ENCODE peak calls at places on chromosomes 7 and 10, in eight cellular contexts. One of them, this sample, is unnamed.

GRCh38 chr7:152761116-152761748 is 1.7 kb downstream of the ACTR3B start:
- DNase-seq in aorta: no peak
- DNase-seq in CD8-positive, alpha-beta memory T cell: no peak
- DNase-seq in uterus: no peak
- DNase-seq in H9: no peak
- DNase-seq in mesenchymal stem cell: peak; percentile 14
- DNase-seq in tibial artery: no peak
- DNase-seq in CD4-positive, alpha-beta memory T cell: no peak
- DNase-seq in this sample: no peak

GRCh38 chr7:116922545-116922944 is 30.8 kb upstream of the ST7 start:
- DNase-seq in aorta: no peak
- DNase-seq in CD8-positive, alpha-beta memory T cell: no peak
- DNase-seq in uterus: no peak
- DNase-seq in H9: no peak
- DNase-seq in mesenchymal stem cell: no peak
- DNase-seq in tibial artery: no peak
- DNase-seq in CD4-positive, alpha-beta memory T cell: no peak
- DNase-seq in this sample: no peak

GRCh38 chr7:68288099-68288498 is 1291.5 kb downstream of the TYW1 start:
- DNase-seq in aorta: no peak
- DNase-seq in CD8-positive, alpha-beta memory T cell: no peak
- DNase-seq in uterus: no peak
- DNase-seq in H9: no peak
- DNase-seq in mesenchymal stem cell: no peak
- DNase-seq in tibial artery: no peak
- DNase-seq in CD4-positive, alpha-beta memory T cell: no peak
- DNase-seq in this sample: no peak

GRCh38 chr10:89001428-89002072 is 11.0 kb downstream of the FAS start:
- DNase-seq in aorta: no peak
- DNase-seq in CD8-positive, alpha-beta memory T cell: no peak
- DNase-seq in uterus: no peak
- DNase-seq in H9: no peak
- DNase-seq in mesenchymal stem cell: no peak
- DNase-seq in tibial artery: no peak
- DNase-seq in CD4-positive, alpha-beta memory T cell: peak; percentile 55
- DNase-seq in this sample: no peak

GRCh38 chr10:69640196-69640980 is 10.3 kb downstream of the FAM241B start:
- DNase-seq in aorta: peak; percentile 21
- DNase-seq in CD8-positive, alpha-beta memory T cell: no peak
- DNase-seq in uterus: no peak
- DNase-seq in H9: no peak
- DNase-seq in mesenchymal stem cell: no peak
- DNase-seq in tibial artery: no peak
- DNase-seq in CD4-positive, alpha-beta memory T cell: no peak
- DNase-seq in this sample: no peak

GRCh38 chr7:85033263-85033662 is 153.6 kb downstream of the SEMA3D start:
- DNase-seq in aorta: no peak
- DNase-seq in CD8-positive, alpha-beta memory T cell: no peak
- DNase-seq in uterus: no peak
- DNase-seq in H9: no peak
- DNase-seq in mesenchymal stem cell: no peak
- DNase-seq in tibial artery: no peak
- DNase-seq in CD4-positive, alpha-beta memory T cell: no peak
- DNase-seq in this sample: no peak

GRCh38 chr7:155580367-155580766 is 34.0 kb upstream of the CNPY1 start:
- DNase-seq in aorta: no peak
- DNase-seq in CD8-positive, alpha-beta memory T cell: no peak
- DNase-seq in uterus: no peak
- DNase-seq in H9: no peak
- DNase-seq in mesenchymal stem cell: no peak
- DNase-seq in tibial artery: no peak
- DNase-seq in CD4-positive, alpha-beta memory T cell: no peak
- DNase-seq in this sample: no peak

GRCh38 chr10:73244866-73245477 is 2.1 kb downstream of the DNAJC9 start:
- DNase-seq in aorta: no peak
- DNase-seq in CD8-positive, alpha-beta memory T cell: no peak
- DNase-seq in uterus: no peak
- DNase-seq in H9: no peak
- DNase-seq in mesenchymal stem cell: peak; percentile 14
- DNase-seq in tibial artery: no peak
- DNase-seq in CD4-positive, alpha-beta memory T cell: no peak
- DNase-seq in this sample: no peak

GRCh38 chr7:14583518-14583917 is 319.0 kb downstream of the DGKB start:
- DNase-seq in aorta: no peak
- DNase-seq in CD8-positive, alpha-beta memory T cell: no peak
- DNase-seq in uterus: no peak
- DNase-seq in H9: no peak
- DNase-seq in mesenchymal stem cell: no peak
- DNase-seq in tibial artery: no peak
- DNase-seq in CD4-positive, alpha-beta memory T cell: no peak
- DNase-seq in this sample: no peak

GRCh38 chr7:101012931-101013330 is 7.0 kb upstream of the MUC17 start:
- DNase-seq in aorta: peak; percentile 43
- DNase-seq in CD8-positive, alpha-beta memory T cell: no peak
- DNase-seq in uterus: no peak
- DNase-seq in H9: no peak
- DNase-seq in mesenchymal stem cell: no peak
- DNase-seq in tibial artery: no peak
- DNase-seq in CD4-positive, alpha-beta memory T cell: no peak
- DNase-seq in this sample: no peak

GRCh38 chr10:2280713-2281112 is 543.4 kb upstream of the ADARB2 start:
- DNase-seq in aorta: no peak
- DNase-seq in CD8-positive, alpha-beta memory T cell: no peak
- DNase-seq in uterus: no peak
- DNase-seq in H9: no peak
- DNase-seq in mesenchymal stem cell: no peak
- DNase-seq in tibial artery: no peak
- DNase-seq in CD4-positive, alpha-beta memory T cell: no peak
- DNase-seq in this sample: no peak

GRCh38 chr7:97770845-97771244 is 39.0 kb downstream of the TAC1 start:
- DNase-seq in aorta: no peak
- DNase-seq in CD8-positive, alpha-beta memory T cell: no peak
- DNase-seq in uterus: no peak
- DNase-seq in H9: no peak
- DNase-seq in mesenchymal stem cell: no peak
- DNase-seq in tibial artery: no peak
- DNase-seq in CD4-positive, alpha-beta memory T cell: no peak
- DNase-seq in this sample: no peak

GRCh38 chr7:135747366-135747765 is 1.2 kb downstream of the FAM180A start:
- DNase-seq in aorta: no peak
- DNase-seq in CD8-positive, alpha-beta memory T cell: no peak
- DNase-seq in uterus: no peak
- DNase-seq in H9: no peak
- DNase-seq in mesenchymal stem cell: no peak
- DNase-seq in tibial artery: no peak
- DNase-seq in CD4-positive, alpha-beta memory T cell: no peak
- DNase-seq in this sample: no peak
- H3K4me1 ChIP-seq in aorta: no peaks in the 10 kb centered on the region
- H3K4me1 ChIP-seq in CD8-positive, alpha-beta memory T cell: no peaks in the 10 kb centered on the region
- H3K4me1 ChIP-seq in uterus: no peaks in the 10 kb centered on the region
- H3K4me1 ChIP-seq in H9: no peaks in the 10 kb centered on the region
- H3K4me1 ChIP-seq in mesenchymal stem cell: no peaks in the 10 kb centered on the region
- H3K4me1 ChIP-seq in tibial artery: peaks cover 44% of the 10 kb centered on the region
- H3K4me1 ChIP-seq in CD4-positive, alpha-beta memory T cell: no peaks in the 10 kb centered on the region
- H3K4me1 ChIP-seq in this sample: peaks cover 27% of the 10 kb centered on the region

DNA sequence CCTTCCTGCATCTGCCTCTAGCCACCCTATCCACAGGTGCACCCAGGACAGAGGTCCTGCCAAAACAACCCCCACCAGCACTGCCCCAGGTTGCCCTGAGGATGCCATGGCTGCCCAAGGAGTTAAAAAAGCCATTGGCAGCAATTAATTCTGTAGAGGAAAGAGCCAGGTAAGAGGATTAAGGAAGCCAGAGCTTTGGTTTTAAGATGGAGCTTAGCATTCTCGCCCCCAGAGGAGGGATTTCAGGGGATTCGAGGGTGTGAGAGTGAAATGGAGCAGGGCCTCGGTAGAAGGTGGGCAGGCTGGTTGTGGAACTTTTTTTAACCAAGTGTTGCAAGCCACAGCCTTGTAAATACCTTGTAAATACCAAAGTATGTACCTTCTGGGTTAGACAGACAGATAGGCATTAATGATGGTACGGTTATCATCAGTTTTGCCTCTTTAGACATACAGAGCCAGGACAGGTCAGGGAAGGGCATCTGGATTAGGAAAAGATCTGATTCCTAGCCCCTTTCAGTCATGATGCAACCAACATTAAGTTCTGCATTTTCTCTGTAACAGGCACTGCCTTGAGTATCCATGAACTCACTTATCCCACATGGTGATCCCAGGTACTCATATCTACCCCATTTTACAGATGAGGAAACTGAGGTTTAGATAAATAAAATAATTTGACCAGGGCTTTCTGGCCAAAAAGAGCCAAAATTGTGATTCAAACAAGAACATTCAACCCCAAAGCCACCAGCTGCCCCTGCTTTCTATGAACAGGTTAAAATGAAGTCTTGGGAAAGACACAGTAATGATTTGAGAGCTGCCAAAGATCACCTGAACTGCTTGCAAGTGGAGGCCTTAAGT is 120.7 kb upstream of the PPIF start:
- DNase-seq in aorta: no peak
- DNase-seq in CD8-positive, alpha-beta memory T cell: no peak
- DNase-seq in uterus: no peak
- DNase-seq in H9: no peak
- DNase-seq in mesenchymal stem cell: no peak
- DNase-seq in tibial artery: no peak
- DNase-seq in CD4-positive, alpha-beta memory T cell: no peak
- DNase-seq in this sample: no peak
- H3K4me1 ChIP-seq in aorta: no peaks in the 10 kb centered on the region
- H3K4me1 ChIP-seq in CD8-positive, alpha-beta memory T cell: no peaks in the 10 kb centered on the region
- H3K4me1 ChIP-seq in uterus: peaks cover 37% of the 10 kb centered on the region
- H3K4me1 ChIP-seq in H9: peaks cover 14% of the 10 kb centered on the region
- H3K4me1 ChIP-seq in mesenchymal stem cell: peaks cover 46% of the 10 kb centered on the region
- H3K4me1 ChIP-seq in tibial artery: peaks cover 3% of the 10 kb centered on the region
- H3K4me1 ChIP-seq in CD4-positive, alpha-beta memory T cell: no peaks in the 10 kb centered on the region
- H3K4me1 ChIP-seq in this sample: peaks cover 34% of the 10 kb centered on the region

DNA sequence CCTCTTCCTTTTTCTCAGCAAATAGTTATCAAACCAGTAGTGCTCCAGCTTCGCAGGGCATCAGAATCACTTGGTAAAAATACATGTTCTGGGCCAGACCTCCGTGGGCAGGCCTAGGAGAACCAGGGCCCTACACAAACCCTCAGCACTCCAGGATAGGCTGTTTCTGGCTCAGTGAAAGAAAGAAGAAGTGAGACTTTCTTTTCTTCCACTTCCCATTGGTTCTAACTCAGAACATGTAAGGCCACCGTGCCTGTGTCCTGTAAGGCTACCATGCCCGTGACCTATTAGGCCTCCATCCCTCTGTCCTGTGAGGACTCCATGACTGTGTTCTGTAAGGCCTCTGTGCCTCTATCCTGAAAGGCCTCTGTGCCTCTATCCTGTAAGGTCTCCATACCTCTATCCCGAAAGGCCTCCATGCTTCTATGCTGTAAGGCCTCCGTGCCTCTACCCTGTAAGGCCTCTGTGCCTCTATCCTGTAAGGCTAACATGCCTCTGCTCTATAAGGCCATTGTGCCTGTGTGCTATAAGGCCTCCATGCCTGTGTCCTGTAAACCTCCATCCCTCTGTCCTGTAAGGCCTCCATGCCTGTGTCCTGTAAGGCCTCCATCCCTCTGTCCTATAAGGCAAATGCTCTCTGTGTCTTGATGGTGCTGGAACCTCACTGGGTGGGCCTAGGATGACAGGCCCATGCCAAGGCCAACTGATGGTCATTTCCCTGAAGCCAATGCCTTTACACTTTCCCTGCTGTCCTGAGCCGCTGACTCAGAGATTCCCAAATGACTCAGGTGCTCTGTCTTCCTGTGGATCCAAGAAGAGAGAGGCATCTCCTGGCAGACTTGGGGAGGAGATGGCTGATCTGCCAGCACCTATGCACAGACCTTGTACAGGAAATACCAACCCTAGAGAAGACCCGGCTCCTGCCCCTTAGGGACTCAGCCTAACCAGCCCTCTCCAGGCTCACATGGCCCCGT is 96.6 kb upstream of the CACUL1 start:
- DNase-seq in aorta: no peak
- DNase-seq in CD8-positive, alpha-beta memory T cell: no peak
- DNase-seq in uterus: no peak
- DNase-seq in H9: no peak
- DNase-seq in mesenchymal stem cell: no peak
- DNase-seq in tibial artery: no peak
- DNase-seq in CD4-positive, alpha-beta memory T cell: no peak
- DNase-seq in this sample: no peak
- H3K4me1 ChIP-seq in aorta: no peaks in the 10 kb centered on the region
- H3K4me1 ChIP-seq in CD8-positive, alpha-beta memory T cell: no peaks in the 10 kb centered on the region
- H3K4me1 ChIP-seq in uterus: no peaks in the 10 kb centered on the region
- H3K4me1 ChIP-seq in H9: no peaks in the 10 kb centered on the region
- H3K4me1 ChIP-seq in mesenchymal stem cell: peaks cover 1% of the 10 kb centered on the region
- H3K4me1 ChIP-seq in tibial artery: no peaks in the 10 kb centered on the region
- H3K4me1 ChIP-seq in CD4-positive, alpha-beta memory T cell: no peaks in the 10 kb centered on the region
- H3K4me1 ChIP-seq in this sample: no peaks in the 10 kb centered on the region

DNA sequence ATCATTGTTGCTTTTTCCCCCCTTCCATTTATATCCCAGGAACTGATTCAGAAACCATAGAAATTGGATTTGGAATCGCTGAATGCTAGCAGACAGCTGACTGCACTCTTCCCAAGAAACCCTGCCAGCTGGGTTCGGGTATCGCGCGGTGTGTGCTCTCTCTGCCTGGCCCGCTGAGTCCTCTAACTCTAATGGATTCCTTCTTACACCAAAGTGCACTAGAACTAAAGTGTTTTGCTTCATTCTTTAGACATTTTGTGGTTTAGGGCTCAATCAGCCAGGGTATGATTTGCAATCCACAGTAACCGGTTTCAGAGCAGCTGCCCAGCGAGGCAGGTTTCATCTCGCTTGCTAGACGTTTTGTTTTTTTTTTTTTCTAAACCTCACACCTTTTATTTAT is 92.2 kb downstream of the EGFR start:
- DNase-seq in aorta: no peak
- DNase-seq in CD8-positive, alpha-beta memory T cell: no peak
- DNase-seq in uterus: no peak
- DNase-seq in H9: no peak
- DNase-seq in mesenchymal stem cell: peak; percentile 76
- DNase-seq in tibial artery: no peak
- DNase-seq in CD4-positive, alpha-beta memory T cell: no peak
- DNase-seq in this sample: no peak
- H3K4me1 ChIP-seq in aorta: peaks cover 4% of the 10 kb centered on the region
- H3K4me1 ChIP-seq in CD8-positive, alpha-beta memory T cell: no peaks in the 10 kb centered on the region
- H3K4me1 ChIP-seq in uterus: peaks cover 9% of the 10 kb centered on the region
- H3K4me1 ChIP-seq in H9: peaks cover 4% of the 10 kb centered on the region
- H3K4me1 ChIP-seq in mesenchymal stem cell: peaks cover 31% of the 10 kb centered on the region
- H3K4me1 ChIP-seq in tibial artery: no peaks in the 10 kb centered on the region
- H3K4me1 ChIP-seq in CD4-positive, alpha-beta memory T cell: no peaks in the 10 kb centered on the region
- H3K4me1 ChIP-seq in this sample: peaks cover 87% of the 10 kb centered on the region

GRCh38 chr10:51144161-51144781 is 70.0 kb downstream of the PRKG1 start:
- DNase-seq in aorta: no peak
- DNase-seq in CD8-positive, alpha-beta memory T cell: no peak
- DNase-seq in uterus: no peak
- DNase-seq in H9: no peak
- DNase-seq in mesenchymal stem cell: no peak
- DNase-seq in tibial artery: no peak
- DNase-seq in CD4-positive, alpha-beta memory T cell: no peak
- DNase-seq in this sample: no peak
- H3K4me1 ChIP-seq in aorta: peaks cover 2% of the 10 kb centered on the region
- H3K4me1 ChIP-seq in CD8-positive, alpha-beta memory T cell: no peaks in the 10 kb centered on the region
- H3K4me1 ChIP-seq in uterus: no peaks in the 10 kb centered on the region
- H3K4me1 ChIP-seq in H9: no peaks in the 10 kb centered on the region
- H3K4me1 ChIP-seq in mesenchymal stem cell: no peaks in the 10 kb centered on the region
- H3K4me1 ChIP-seq in tibial artery: peaks cover 9% of the 10 kb centered on the region
- H3K4me1 ChIP-seq in CD4-positive, alpha-beta memory T cell: no peaks in the 10 kb centered on the region
- H3K4me1 ChIP-seq in this sample: no peaks in the 10 kb centered on the region

GRCh38 chr7:30136743-30137485 is 2.1 kb downstream of the MTURN start:
- DNase-seq in aorta: no peak
- DNase-seq in CD8-positive, alpha-beta memory T cell: no peak
- DNase-seq in uterus: no peak
- DNase-seq in H9: no peak
- DNase-seq in mesenchymal stem cell: no peak
- DNase-seq in tibial artery: no peak
- DNase-seq in CD4-positive, alpha-beta memory T cell: no peak
- DNase-seq in this sample: no peak
- H3K4me1 ChIP-seq in aorta: peaks cover 6% of the 10 kb centered on the region
- H3K4me1 ChIP-seq in CD8-positive, alpha-beta memory T cell: peaks cover 11% of the 10 kb centered on the region
- H3K4me1 ChIP-seq in uterus: peaks cover 8% of the 10 kb centered on the region
- H3K4me1 ChIP-seq in H9: no peaks in the 10 kb centered on the region
- H3K4me1 ChIP-seq in mesenchymal stem cell: peaks cover 6% of the 10 kb centered on the region
- H3K4me1 ChIP-seq in tibial artery: peaks cover 21% of the 10 kb centered on the region
- H3K4me1 ChIP-seq in CD4-positive, alpha-beta memory T cell: peaks cover 14% of the 10 kb centered on the region
- H3K4me1 ChIP-seq in this sample: peaks cover 43% of the 10 kb centered on the region

This sample was measured in esophagus squamous epithelium.